ENCODE peak calls at places on chromosomes 2 and 18, in six cellular contexts. One of them, this sample, is unnamed.

GRCh38 chr2:234974501-234975385 is 22.9 kb downstream of the SH3BP4 start:
- DNase-seq in mesenchymal stem cell: peak; percentile 66
- DNase-seq in H9: no peak
- DNase-seq in neuronal stem cell: no peak
- DNase-seq in trophoblast cell: no peak
- DNase-seq in H1: no peak
- DNase-seq in this sample: peak; percentile 74

GRCh38 chr2:100941646-100942240 is 60.3 kb upstream of the RPL31 start:
- DNase-seq in mesenchymal stem cell: peak; percentile 34
- DNase-seq in H9: no peak
- DNase-seq in trophoblast cell: peak; percentile 58
- DNase-seq in H1: no peak
- DNase-seq in neuronal stem cell: no peak
- DNase-seq in this sample: peak; percentile 54

GRCh38 chr18:10318686-10318960 is 135.8 kb upstream of the APCDD1 start:
- DNase-seq in mesenchymal stem cell: no peak
- DNase-seq in neuronal stem cell: no peak
- DNase-seq in H9: no peak
- DNase-seq in H1: no peak
- DNase-seq in trophoblast cell: no peak
- DNase-seq in this sample: peak; percentile 25

GRCh38 chr2:9002637-9003365 is 683 bp downstream of the MBOAT2 start:
- DNase-seq in mesenchymal stem cell: peak; percentile 53
- DNase-seq in trophoblast cell: no peak
- DNase-seq in H9: no peak
- DNase-seq in H1: peak; percentile 59
- DNase-seq in neuronal stem cell: peak; percentile 29
- DNase-seq in this sample: no peak

GRCh38 chr18:25298853-25299274 is 53.1 kb downstream of the ZNF521 start:
- DNase-seq in trophoblast cell: no peak
- DNase-seq in H9: no peak
- DNase-seq in neuronal stem cell: no peak
- DNase-seq in H1: no peak
- DNase-seq in mesenchymal stem cell: peak; percentile 98
- DNase-seq in this sample: peak; percentile 99

GRCh38 chr2:54949431-54949830 is 100.8 kb downstream of the RTN4 start:
- DNase-seq in neuronal stem cell: no peak
- DNase-seq in mesenchymal stem cell: peak; percentile 65
- DNase-seq in H1: no peak
- DNase-seq in H9: no peak
- DNase-seq in trophoblast cell: no peak
- DNase-seq in this sample: peak; percentile 79

GRCh38 chr2:106269591-106270291 is 75.6 kb upstream of the UXS1 start:
- DNase-seq in H9: no peak
- DNase-seq in mesenchymal stem cell: no peak
- DNase-seq in H1: peak; percentile 61
- DNase-seq in trophoblast cell: peak; percentile 18
- DNase-seq in neuronal stem cell: no peak
- DNase-seq in this sample: no peak

GRCh38 chr2:30230479-30230854 is 867 bp upstream of the LBH start:
- DNase-seq in H9: peak; percentile 43
- DNase-seq in trophoblast cell: no peak
- DNase-seq in mesenchymal stem cell: peak; percentile 46
- DNase-seq in H1: peak; percentile 59
- DNase-seq in neuronal stem cell: no peak
- DNase-seq in this sample: peak; percentile 64

GRCh38 chr2:9163306-9164111 is 43.1 kb upstream of the ASAP2 start:
- DNase-seq in neuronal stem cell: no peak
- DNase-seq in mesenchymal stem cell: no peak
- DNase-seq in H9: no peak
- DNase-seq in H1: no peak
- DNase-seq in trophoblast cell: no peak
- DNase-seq in this sample: peak; percentile 75

GRCh38 chr2:236816197-236817170 is 246.9 kb downstream of the ACKR3 start:
- DNase-seq in trophoblast cell: no peak
- DNase-seq in neuronal stem cell: no peak
- DNase-seq in H1: no peak
- DNase-seq in H9: no peak
- DNase-seq in mesenchymal stem cell: no peak
- DNase-seq in this sample: no peak

GRCh38 chr2:201411421-201411820 is 39.8 kb downstream of the TRAK2 start:
- DNase-seq in trophoblast cell: peak; percentile 7
- DNase-seq in H1: no peak
- DNase-seq in neuronal stem cell: no peak
- DNase-seq in mesenchymal stem cell: no peak
- DNase-seq in H9: no peak
- DNase-seq in this sample: peak; percentile 30

GRCh38 chr2:26735883-26736588 is 28.0 kb upstream of the SLC35F6 start:
- DNase-seq in mesenchymal stem cell: no peak
- DNase-seq in trophoblast cell: no peak
- DNase-seq in H1: no peak
- DNase-seq in neuronal stem cell: no peak
- DNase-seq in H9: no peak
- DNase-seq in this sample: no peak

GRCh38 chr18:70380915-70381896 is 92.4 kb downstream of the SOCS6 start:
- DNase-seq in neuronal stem cell: peak; percentile 50
- DNase-seq in mesenchymal stem cell: no peak
- DNase-seq in H9: peak; percentile 55
- DNase-seq in trophoblast cell: no peak
- DNase-seq in H1: no peak
- DNase-seq in this sample: no peak

GRCh38 chr2:127061377-127062273 is 45.3 kb downstream of the BIN1 start:
- DNase-seq in H9: no peak
- DNase-seq in H1: no peak
- DNase-seq in neuronal stem cell: no peak
- DNase-seq in trophoblast cell: no peak
- DNase-seq in mesenchymal stem cell: peak; percentile 91
- DNase-seq in this sample: peak; percentile 57

GRCh38 chr18:11004951-11005350 is 144.4 kb downstream of the PIEZO2 start:
- DNase-seq in H9: no peak
- DNase-seq in mesenchymal stem cell: no peak
- DNase-seq in neuronal stem cell: no peak
- DNase-seq in trophoblast cell: no peak
- DNase-seq in H1: no peak
- DNase-seq in this sample: no peak

GRCh38 chr2:223537669-223538601 is 64.2 kb downstream of the SCG2 start:
- DNase-seq in neuronal stem cell: no peak
- DNase-seq in trophoblast cell: no peak
- DNase-seq in H9: no peak
- DNase-seq in mesenchymal stem cell: peak; percentile 67
- DNase-seq in H1: no peak
- DNase-seq in this sample: peak; percentile 43

GRCh38 chr2:88128654-88129312 is 921 bp upstream of the FABP1 start:
- DNase-seq in H1: no peak
- DNase-seq in trophoblast cell: no peak
- DNase-seq in H9: no peak
- DNase-seq in mesenchymal stem cell: no peak
- DNase-seq in neuronal stem cell: no peak
- DNase-seq in this sample: no peak
- H4K91ac ChIP-seq in H1: no peak overlapping the region
- H4K91ac ChIP-seq in trophoblast cell: no peak overlapping the region
- H4K91ac ChIP-seq in H9: no peak overlapping the region
- H4K91ac ChIP-seq in mesenchymal stem cell: no peak overlapping the region
- H4K91ac ChIP-seq in neuronal stem cell: no peak overlapping the region
- H4K91ac ChIP-seq in this sample: no peak overlapping the region

GRCh38 chr2:6036211-6036610 is 344.0 kb downstream of the SOX11 start:
- DNase-seq in trophoblast cell: no peak
- DNase-seq in neuronal stem cell: no peak
- DNase-seq in mesenchymal stem cell: no peak
- DNase-seq in H9: no peak
- DNase-seq in H1: no peak
- DNase-seq in this sample: no peak
- H4K91ac ChIP-seq in trophoblast cell: no peak overlapping the region
- H4K91ac ChIP-seq in neuronal stem cell: no peak overlapping the region
- H4K91ac ChIP-seq in mesenchymal stem cell: no peak overlapping the region
- H4K91ac ChIP-seq in H9: no peak overlapping the region
- H4K91ac ChIP-seq in H1: no peak overlapping the region
- H4K91ac ChIP-seq in this sample: no peak overlapping the region

DNA sequence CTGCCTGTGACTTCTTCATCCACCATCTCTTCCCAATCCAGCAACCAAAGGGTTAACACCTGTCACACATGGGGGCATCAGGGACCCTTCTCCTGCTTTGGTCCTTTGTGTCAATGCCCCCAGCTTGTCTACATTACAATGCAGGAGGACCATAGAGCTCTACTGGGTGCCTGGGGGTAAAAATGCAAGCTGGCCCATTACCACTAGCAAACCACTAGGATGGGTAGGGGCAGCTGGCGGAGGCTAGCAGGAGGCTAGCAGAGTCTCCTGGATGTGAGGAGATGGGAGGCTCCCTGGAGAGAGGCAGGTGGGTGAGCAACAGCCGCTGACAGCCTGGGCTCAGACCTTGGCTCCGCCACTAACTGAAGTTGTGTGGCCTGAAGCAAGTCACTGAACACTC is 153.4 kb upstream of the SKOR2 start:
- DNase-seq in H1: no peak
- DNase-seq in H9: peak; percentile 40
- DNase-seq in mesenchymal stem cell: no peak
- DNase-seq in neuronal stem cell: no peak
- DNase-seq in trophoblast cell: no peak
- DNase-seq in this sample: no peak
- H4K91ac ChIP-seq in H1: no peak overlapping the region
- H4K91ac ChIP-seq in H9: no peak overlapping the region
- H4K91ac ChIP-seq in mesenchymal stem cell: no peak overlapping the region
- H4K91ac ChIP-seq in neuronal stem cell: no peak overlapping the region
- H4K91ac ChIP-seq in trophoblast cell: no peak overlapping the region
- H4K91ac ChIP-seq in this sample: no peak overlapping the region

GRCh38 chr2:65730186-65730585 is 297.8 kb upstream of the SPRED2 start:
- DNase-seq in neuronal stem cell: no peak
- DNase-seq in mesenchymal stem cell: no peak
- DNase-seq in H9: no peak
- DNase-seq in trophoblast cell: no peak
- DNase-seq in H1: no peak
- DNase-seq in this sample: no peak
- H4K91ac ChIP-seq in neuronal stem cell: no peak overlapping the region
- H4K91ac ChIP-seq in mesenchymal stem cell: no peak overlapping the region
- H4K91ac ChIP-seq in H9: no peak overlapping the region
- H4K91ac ChIP-seq in trophoblast cell: no peak overlapping the region
- H4K91ac ChIP-seq in H1: no peak overlapping the region
- H4K91ac ChIP-seq in this sample: no peak overlapping the region

GRCh38 chr2:96772903-96773675 is 12.4 kb downstream of the CNNM4 start:
- DNase-seq in neuronal stem cell: no peak
- DNase-seq in H9: no peak
- DNase-seq in mesenchymal stem cell: no peak
- DNase-seq in trophoblast cell: no peak
- DNase-seq in H1: no peak
- DNase-seq in this sample: no peak
- H4K91ac ChIP-seq in neuronal stem cell: no peak overlapping the region
- H4K91ac ChIP-seq in H9: no peak overlapping the region
- H4K91ac ChIP-seq in mesenchymal stem cell: no peak overlapping the region
- H4K91ac ChIP-seq in trophoblast cell: no peak overlapping the region
- H4K91ac ChIP-seq in H1: no peak overlapping the region
- H4K91ac ChIP-seq in this sample: no peak overlapping the region

GRCh38 chr2:152647417-152648010 is 69.7 kb downstream of the PRPF40A start:
- DNase-seq in trophoblast cell: no peak
- DNase-seq in neuronal stem cell: no peak
- DNase-seq in H9: no peak
- DNase-seq in H1: no peak
- DNase-seq in mesenchymal stem cell: no peak
- DNase-seq in this sample: peak; percentile 49
- H4K91ac ChIP-seq in trophoblast cell: no peak overlapping the region
- H4K91ac ChIP-seq in neuronal stem cell: no peak overlapping the region
- H4K91ac ChIP-seq in H9: no peak overlapping the region
- H4K91ac ChIP-seq in H1: no peak overlapping the region
- H4K91ac ChIP-seq in mesenchymal stem cell: no peak overlapping the region
- H4K91ac ChIP-seq in this sample: no peak overlapping the region

GRCh38 chr18:7896164-7896563 is 329.0 kb downstream of the PTPRM start:
- DNase-seq in neuronal stem cell: no peak
- DNase-seq in H9: no peak
- DNase-seq in mesenchymal stem cell: no peak
- DNase-seq in trophoblast cell: no peak
- DNase-seq in H1: no peak
- DNase-seq in this sample: no peak
- H4K91ac ChIP-seq in neuronal stem cell: no peak overlapping the region
- H4K91ac ChIP-seq in H9: no peak overlapping the region
- H4K91ac ChIP-seq in mesenchymal stem cell: no peak overlapping the region
- H4K91ac ChIP-seq in trophoblast cell: no peak overlapping the region
- H4K91ac ChIP-seq in H1: no peak overlapping the region
- H4K91ac ChIP-seq in this sample: no peak overlapping the region

GRCh38 chr2:64841462-64841861 is 147.7 kb upstream of the SLC1A4 start:
- DNase-seq in H1: no peak
- DNase-seq in neuronal stem cell: no peak
- DNase-seq in trophoblast cell: no peak
- DNase-seq in mesenchymal stem cell: no peak
- DNase-seq in H9: no peak
- DNase-seq in this sample: no peak
- H4K91ac ChIP-seq in H1: no peak overlapping the region
- H4K91ac ChIP-seq in neuronal stem cell: no peak overlapping the region
- H4K91ac ChIP-seq in trophoblast cell: no peak overlapping the region
- H4K91ac ChIP-seq in mesenchymal stem cell: no peak overlapping the region
- H4K91ac ChIP-seq in H9: no peak overlapping the region
- H4K91ac ChIP-seq in this sample: no peak overlapping the region

DNA sequence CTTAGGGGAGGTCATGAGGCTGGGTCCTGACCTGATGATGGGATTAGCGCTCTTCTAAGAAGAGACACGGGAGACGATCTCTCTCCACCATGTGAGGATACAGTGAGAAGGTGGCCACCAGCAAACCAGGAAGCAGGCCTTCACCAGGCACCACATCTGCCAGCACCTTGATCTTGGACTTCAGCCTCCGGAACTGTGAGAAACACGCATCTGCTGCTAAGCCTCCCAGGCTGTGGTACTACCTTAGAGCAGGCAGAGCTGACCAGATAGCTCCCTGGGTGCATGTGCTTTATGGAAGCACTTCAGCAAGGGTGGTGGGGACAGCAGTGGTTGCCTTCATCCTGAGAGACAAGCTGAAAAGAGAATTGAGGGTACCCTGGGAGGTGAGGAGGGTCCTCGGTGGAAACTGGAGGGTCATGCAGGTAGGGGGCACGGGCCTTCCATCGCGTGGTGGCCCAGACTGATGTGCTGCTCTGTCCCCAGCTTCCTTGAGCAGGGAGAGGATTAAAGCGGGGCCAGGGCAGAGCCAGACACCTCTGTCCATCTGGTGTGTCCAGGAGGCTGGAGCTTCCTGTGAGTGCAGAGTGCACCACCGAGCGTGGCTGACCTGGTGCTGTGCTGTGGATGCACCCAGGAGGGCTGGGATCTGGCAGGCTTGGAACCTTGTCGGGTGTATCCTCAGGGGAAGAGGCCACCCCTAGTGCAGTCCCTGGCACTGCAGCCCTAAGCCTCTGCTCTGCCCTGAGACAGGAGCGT is 42.9 kb upstream of the HS6ST1 start:
- DNase-seq in trophoblast cell: no peak
- DNase-seq in H1: no peak
- DNase-seq in neuronal stem cell: no peak
- DNase-seq in mesenchymal stem cell: no peak
- DNase-seq in H9: no peak
- DNase-seq in this sample: no peak
- H4K91ac ChIP-seq in trophoblast cell: peak overlapping the region; percentile 89
- H4K91ac ChIP-seq in H1: peak overlapping the region; percentile 96
- H4K91ac ChIP-seq in neuronal stem cell: no peak overlapping the region
- H4K91ac ChIP-seq in mesenchymal stem cell: peak overlapping the region; percentile 78
- H4K91ac ChIP-seq in H9: peak overlapping the region; percentile 92
- H4K91ac ChIP-seq in this sample: peak overlapping the region; percentile 100